ENCODE peak calls at places on chromosomes 2 and 18, in four cellular contexts. One of them, this sample, is unnamed.
A peak's percentile ranks its signal among the peaks of the same experiment; 100 is the strongest.

GRCh38 chr18:42351455-42351854 is 396.4 kb downstream of the PIK3C3 start:
- DNase-seq in stimulated activated CD4-positive, alpha-beta T cell treated with anti-CD3 and anti-CD28 coated beads, Interleukin-12 subunit alpha, Interleukin-12 subunit beta, amount 100 ng/mL, for 24 hours: no peak
- DNase-seq in NCI-H1092: no peak
- DNase-seq in amniotic stem cell: no peak
- DNase-seq in this sample: no peak

GRCh38 chr2:157792345-157793052 is 83.6 kb downstream of the ACVR1 start:
- DNase-seq in stimulated activated CD4-positive, alpha-beta T cell treated with anti-CD3 and anti-CD28 coated beads, Interleukin-12 subunit alpha, Interleukin-12 subunit beta, amount 100 ng/mL, for 24 hours: no peak
- DNase-seq in NCI-H1092: no peak
- DNase-seq in amniotic stem cell: peak; percentile 55
- DNase-seq in this sample: no peak

GRCh38 chr2:128472789-128473174 is 154.1 kb upstream of the HS6ST1 start:
- DNase-seq in stimulated activated CD4-positive, alpha-beta T cell treated with anti-CD3 and anti-CD28 coated beads, Interleukin-12 subunit alpha, Interleukin-12 subunit beta, amount 100 ng/mL, for 24 hours: no peak
- DNase-seq in NCI-H1092: no peak
- DNase-seq in amniotic stem cell: no peak
- DNase-seq in this sample: no peak

GRCh38 chr18:28267276-28267675 is 90.3 kb upstream of the CDH2 start:
- DNase-seq in stimulated activated CD4-positive, alpha-beta T cell treated with anti-CD3 and anti-CD28 coated beads, Interleukin-12 subunit alpha, Interleukin-12 subunit beta, amount 100 ng/mL, for 24 hours: no peak
- DNase-seq in NCI-H1092: no peak
- DNase-seq in amniotic stem cell: no peak
- DNase-seq in this sample: no peak

GRCh38 chr2:200609027-200609614 is 23.3 kb downstream of the AOX1 start:
- DNase-seq in stimulated activated CD4-positive, alpha-beta T cell treated with anti-CD3 and anti-CD28 coated beads, Interleukin-12 subunit alpha, Interleukin-12 subunit beta, amount 100 ng/mL, for 24 hours: no peak
- DNase-seq in NCI-H1092: no peak
- DNase-seq in amniotic stem cell: peak; percentile 72
- DNase-seq in this sample: peak; percentile 35

GRCh38 chr2:234300393-234300792 is 196.5 kb downstream of the ARL4C start:
- DNase-seq in stimulated activated CD4-positive, alpha-beta T cell treated with anti-CD3 and anti-CD28 coated beads, Interleukin-12 subunit alpha, Interleukin-12 subunit beta, amount 100 ng/mL, for 24 hours: no peak
- DNase-seq in NCI-H1092: no peak
- DNase-seq in amniotic stem cell: no peak
- DNase-seq in this sample: no peak

GRCh38 chr2:120620025-120620793 is 115.5 kb upstream of the GLI2 start:
- DNase-seq in stimulated activated CD4-positive, alpha-beta T cell treated with anti-CD3 and anti-CD28 coated beads, Interleukin-12 subunit alpha, Interleukin-12 subunit beta, amount 100 ng/mL, for 24 hours: no peak
- DNase-seq in NCI-H1092: no peak
- DNase-seq in amniotic stem cell: peak; percentile 12
- DNase-seq in this sample: peak; percentile 35

GRCh38 chr2:231691251-231691772 is 17.0 kb upstream of the PTMA start:
- DNase-seq in stimulated activated CD4-positive, alpha-beta T cell treated with anti-CD3 and anti-CD28 coated beads, Interleukin-12 subunit alpha, Interleukin-12 subunit beta, amount 100 ng/mL, for 24 hours: no peak
- DNase-seq in NCI-H1092: no peak
- DNase-seq in amniotic stem cell: no peak
- DNase-seq in this sample: no peak

GRCh38 chr18:24270358-24270936 is 127.2 kb downstream of the OSBPL1A start:
- DNase-seq in stimulated activated CD4-positive, alpha-beta T cell treated with anti-CD3 and anti-CD28 coated beads, Interleukin-12 subunit alpha, Interleukin-12 subunit beta, amount 100 ng/mL, for 24 hours: no peak
- DNase-seq in NCI-H1092: no peak
- DNase-seq in amniotic stem cell: no peak
- DNase-seq in this sample: no peak

GRCh38 chr2:54336136-54336976 is 80.3 kb upstream of the TSPYL6 start:
- DNase-seq in stimulated activated CD4-positive, alpha-beta T cell treated with anti-CD3 and anti-CD28 coated beads, Interleukin-12 subunit alpha, Interleukin-12 subunit beta, amount 100 ng/mL, for 24 hours: no peak
- DNase-seq in NCI-H1092: no peak
- DNase-seq in amniotic stem cell: peak; percentile 53
- DNase-seq in this sample: no peak

GRCh38 chr2:218282173-218282991 is 9.9 kb downstream of the TMBIM1 start:
- DNase-seq in stimulated activated CD4-positive, alpha-beta T cell treated with anti-CD3 and anti-CD28 coated beads, Interleukin-12 subunit alpha, Interleukin-12 subunit beta, amount 100 ng/mL, for 24 hours: no peak
- DNase-seq in NCI-H1092: no peak
- DNase-seq in amniotic stem cell: no peak
- DNase-seq in this sample: no peak

GRCh38 chr2:33726415-33726814 is 127.3 kb upstream of the FAM98A start:
- DNase-seq in stimulated activated CD4-positive, alpha-beta T cell treated with anti-CD3 and anti-CD28 coated beads, Interleukin-12 subunit alpha, Interleukin-12 subunit beta, amount 100 ng/mL, for 24 hours: no peak
- DNase-seq in NCI-H1092: no peak
- DNase-seq in amniotic stem cell: no peak
- DNase-seq in this sample: no peak

GRCh38 chr2:217993055-217993645 is 9.6 kb downstream of the TNS1 start:
- DNase-seq in stimulated activated CD4-positive, alpha-beta T cell treated with anti-CD3 and anti-CD28 coated beads, Interleukin-12 subunit alpha, Interleukin-12 subunit beta, amount 100 ng/mL, for 24 hours: no peak
- DNase-seq in NCI-H1092: no peak
- DNase-seq in amniotic stem cell: no peak
- DNase-seq in this sample: no peak

GRCh38 chr2:101080214-101081068 is 70.7 kb downstream of the TBC1D8 start:
- DNase-seq in stimulated activated CD4-positive, alpha-beta T cell treated with anti-CD3 and anti-CD28 coated beads, Interleukin-12 subunit alpha, Interleukin-12 subunit beta, amount 100 ng/mL, for 24 hours: no peak
- DNase-seq in NCI-H1092: no peak
- DNase-seq in amniotic stem cell: no peak
- DNase-seq in this sample: peak; percentile 85

GRCh38 chr2:196959291-196959690 is 32.8 kb upstream of the PGAP1 start:
- DNase-seq in stimulated activated CD4-positive, alpha-beta T cell treated with anti-CD3 and anti-CD28 coated beads, Interleukin-12 subunit alpha, Interleukin-12 subunit beta, amount 100 ng/mL, for 24 hours: no peak
- DNase-seq in NCI-H1092: no peak
- DNase-seq in amniotic stem cell: no peak
- DNase-seq in this sample: no peak

GRCh38 chr2:64937341-64938230 is 51.6 kb upstream of the SLC1A4 start:
- DNase-seq in stimulated activated CD4-positive, alpha-beta T cell treated with anti-CD3 and anti-CD28 coated beads, Interleukin-12 subunit alpha, Interleukin-12 subunit beta, amount 100 ng/mL, for 24 hours: no peak
- DNase-seq in NCI-H1092: no peak
- DNase-seq in amniotic stem cell: no peak
- DNase-seq in this sample: no peak

GRCh38 chr2:109612991-109613921 is 510 bp downstream of the SEPTIN10 start:
- DNase-seq in stimulated activated CD4-positive, alpha-beta T cell treated with anti-CD3 and anti-CD28 coated beads, Interleukin-12 subunit alpha, Interleukin-12 subunit beta, amount 100 ng/mL, for 24 hours: no peak
- DNase-seq in NCI-H1092: no peak
- DNase-seq in amniotic stem cell: no peak
- DNase-seq in this sample: peak; percentile 47

GRCh38 chr2:74502720-74503505 is 3.5 kb upstream of the LBX2 start:
- DNase-seq in stimulated activated CD4-positive, alpha-beta T cell treated with anti-CD3 and anti-CD28 coated beads, Interleukin-12 subunit alpha, Interleukin-12 subunit beta, amount 100 ng/mL, for 24 hours: peak; percentile 40
- DNase-seq in NCI-H1092: no peak
- DNase-seq in amniotic stem cell: peak; percentile 41
- DNase-seq in this sample: peak; percentile 86

GRCh38 chr2:167582619-167583018 is 664.8 kb downstream of the STK39 start:
- DNase-seq in stimulated activated CD4-positive, alpha-beta T cell treated with anti-CD3 and anti-CD28 coated beads, Interleukin-12 subunit alpha, Interleukin-12 subunit beta, amount 100 ng/mL, for 24 hours: no peak
- DNase-seq in NCI-H1092: no peak
- DNase-seq in amniotic stem cell: no peak
- DNase-seq in this sample: no peak

GRCh38 chr2:133143649-133144048 is 424.6 kb downstream of the NCKAP5 start:
- DNase-seq in stimulated activated CD4-positive, alpha-beta T cell treated with anti-CD3 and anti-CD28 coated beads, Interleukin-12 subunit alpha, Interleukin-12 subunit beta, amount 100 ng/mL, for 24 hours: no peak
- DNase-seq in NCI-H1092: no peak
- DNase-seq in amniotic stem cell: no peak
- DNase-seq in this sample: no peak

GRCh38 chr2:62966995-62967394 is 83.6 kb upstream of the OTX1 start:
- DNase-seq in stimulated activated CD4-positive, alpha-beta T cell treated with anti-CD3 and anti-CD28 coated beads, Interleukin-12 subunit alpha, Interleukin-12 subunit beta, amount 100 ng/mL, for 24 hours: no peak
- DNase-seq in NCI-H1092: no peak
- DNase-seq in amniotic stem cell: no peak
- DNase-seq in this sample: no peak

GRCh38 chr2:85538507-85539360 is at the start of gene MAT2A:
- DNase-seq in stimulated activated CD4-positive, alpha-beta T cell treated with anti-CD3 and anti-CD28 coated beads, Interleukin-12 subunit alpha, Interleukin-12 subunit beta, amount 100 ng/mL, for 24 hours: peak; percentile 92
- DNase-seq in NCI-H1092: peak; percentile 85
- DNase-seq in amniotic stem cell: peak; percentile 85
- DNase-seq in this sample: peak; percentile 89